ENCODE peak calls at places on chromosomes 12 and 14, in nine cellular contexts. Y is CD4-positive, alpha-beta T cell; A is A549; P is BJ; M is AG09309; J is neural crest cell; N is AG10803; L is heart right ventricle; Z is body of pancreas. V is an unnamed sample.

GRCh38 chr12:2877959-2878732 is 1.1 kb downstream of the RHNO1 start:
- DNase-seq in Y (peak), A (no peak), P (no peak), Z (no peak), M (no peak), J (no peak), N (peak), L (no peak), V (no peak)

GRCh38 chr14:104531421-104532190 is 48.0 kb upstream of the C14orf180 start:
- DNase-seq in N (no peak), Z (no peak), P (no peak), M (no peak), J (no peak), L (no peak), Y (no peak), A (no peak), V (no peak)

GRCh38 chr12:102527256-102527720 is 46.9 kb upstream of the IGF1 start:
- DNase-seq in M (peak), N (peak), J (no peak), A (no peak), Z (no peak), P (no peak), Y (no peak), L (no peak), V (no peak)

GRCh38 chr14:104894331-104895206 is 29.5 kb downstream of the CEP170B start:
- DNase-seq in J (no peak), N (no peak), A (no peak), P (no peak), M (no peak), L (peak), Y (no peak), Z (peak), V (no peak)

GRCh38 chr14:68695871-68696665 is 96.8 kb downstream of the ZFP36L1 start:
- DNase-seq in M (no peak), P (no peak), A (no peak), L (no peak), Z (no peak), Y (no peak), N (no peak), J (no peak), V (no peak)

GRCh38 chr14:63435838-63436237 is 107.3 kb downstream of the PPP2R5E start:
- DNase-seq in N (peak), L (peak), A (peak), J (no peak), P (peak), Z (peak), Y (no peak), M (peak), V (no peak)

GRCh38 chr14:68628605-68629310 is 164.1 kb downstream of the ZFP36L1 start:
- DNase-seq in J (no peak), L (no peak), P (no peak), M (no peak), Z (peak), A (no peak), Y (peak), N (no peak), V (no peak)

GRCh38 chr12:94586589-94587259 is 63.6 kb downstream of the TMCC3 start:
- DNase-seq in A (no peak), Z (peak), M (no peak), L (no peak), J (no peak), N (no peak), P (no peak), Y (no peak), V (no peak)

GRCh38 chr12:87848248-87848868 is 180.8 kb downstream of the C12orf50 start:
- DNase-seq in P (peak), M (peak), Y (no peak), L (no peak), N (peak), J (peak), A (peak), Z (peak), V (no peak)

GRCh38 chr12:72075401-72075800 is 136.8 kb downstream of the TPH2 start:
- DNase-seq in J (no peak), Y (no peak), N (no peak), A (no peak), P (no peak), M (no peak), Z (no peak), L (no peak), V (no peak)

GRCh38 chr14:76314521-76314951 is 61.4 kb upstream of the ESRRB start:
- DNase-seq in P (no peak), N (no peak), J (no peak), L (no peak), Z (no peak), Y (no peak), A (no peak), M (no peak), V (no peak)
- TF ChIP-seq CTCF in P (no peak), N (no peak), J (no peak), L (no peak), Z (no peak), Y (no peak), A (no peak), M (no peak), V (no peak)

GRCh38 chr12:60100852-60101251 is 505.0 kb downstream of the SLC16A7 start:
- DNase-seq in J (no peak), P (no peak), Y (no peak), N (no peak), Z (no peak), M (no peak), A (no peak), L (no peak), V (no peak)

GRCh38 chr12:60101715-60102114 is 505.9 kb downstream of the SLC16A7 start:
- DNase-seq in Y (no peak), M (peak), A (no peak), J (no peak), P (peak), N (peak), L (no peak), Z (no peak), V (no peak)

GRCh38 chr12:60107992-60108391 is 512.2 kb downstream of the SLC16A7 start:
- DNase-seq in Y (no peak), M (no peak), L (no peak), N (no peak), J (no peak), A (no peak), P (no peak), Z (no peak), V (no peak)

GRCh38 chr12:60112063-60112462 is 516.2 kb downstream of the SLC16A7 start:
- DNase-seq in Y (no peak), L (no peak), M (no peak), J (no peak), N (no peak), Z (no peak), P (no peak), A (no peak), V (no peak)

DNA sequence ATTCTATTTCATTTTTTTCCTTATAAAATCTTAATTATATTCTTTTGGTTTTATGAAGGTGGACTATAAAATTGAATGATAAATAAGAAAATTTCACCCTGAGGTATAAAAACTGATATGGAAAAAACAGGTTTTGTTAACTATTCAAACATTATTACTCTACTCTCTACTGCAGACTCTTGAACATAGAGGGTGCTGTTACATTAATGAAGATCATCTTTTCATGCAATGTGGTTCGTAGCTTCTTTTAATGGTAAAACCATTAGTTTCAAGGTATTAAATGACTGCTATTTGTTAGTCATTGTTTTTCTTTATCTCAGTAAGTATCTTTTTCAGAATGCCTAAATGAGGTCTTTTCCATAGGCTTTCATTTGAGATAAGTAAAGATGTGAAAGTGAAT is 510.4 kb downstream of the SLC16A7 start:
- DNase-seq in Y (no peak), N (peak), A (peak), L (no peak), J (no peak), M (no peak), P (no peak), Z (no peak), V (no peak)
- TF ChIP-seq CTCF in Y (no peak), N (peak), A (peak), L (no peak), J (peak), M (peak), P (peak), Z (peak), V (no peak)

DNA sequence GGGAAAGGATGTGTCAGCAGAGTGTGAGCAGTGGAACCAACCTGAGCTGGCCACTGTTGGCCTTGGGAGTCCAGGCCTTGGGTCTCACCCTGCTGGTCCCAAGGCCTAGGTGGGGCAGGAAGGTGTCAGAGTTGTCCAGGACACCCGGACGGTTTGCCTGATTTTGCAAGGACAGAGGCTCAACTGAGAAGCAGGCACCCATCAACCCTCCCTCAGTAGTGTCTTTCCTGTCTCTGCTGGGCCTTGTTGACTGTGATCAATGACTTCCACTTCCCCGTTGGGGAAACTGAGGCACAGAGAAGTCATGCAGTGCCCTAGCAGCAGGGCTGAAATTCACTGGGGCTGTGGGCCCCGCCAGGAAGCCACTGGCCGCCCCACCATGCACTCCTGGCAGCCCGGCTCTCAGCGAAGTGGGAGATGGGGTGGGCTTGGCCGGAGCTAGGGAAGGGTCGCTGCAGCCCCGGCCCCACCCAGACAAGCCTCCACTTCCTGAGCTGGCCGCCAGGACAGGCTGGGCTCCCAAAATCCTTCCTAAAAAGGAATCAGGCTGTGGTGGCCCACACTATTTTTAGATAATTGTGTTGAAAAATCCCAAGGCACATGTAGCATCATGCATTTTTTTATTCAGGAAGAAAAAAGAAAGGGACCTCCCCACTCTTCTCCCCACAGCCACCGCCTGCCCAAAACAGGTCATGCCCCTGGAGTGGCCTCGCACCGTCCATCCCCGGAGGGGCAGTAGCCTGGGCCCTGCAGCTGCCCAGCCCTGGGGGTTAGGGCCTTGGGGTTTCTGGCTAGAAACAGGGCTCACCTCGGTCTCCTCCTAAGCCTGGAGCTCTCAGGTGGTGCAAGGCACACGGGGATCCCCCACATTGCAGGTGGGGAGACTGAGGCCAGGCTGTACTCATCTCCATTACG is 127.4 kb downstream of the CALM1 start:
- DNase-seq in Z (no peak), P (no peak), J (no peak), M (no peak), L (no peak), A (no peak), Y (no peak), N (no peak), V (no peak)
- TF ChIP-seq CTCF in Z (no peak), P (no peak), J (no peak), M (no peak), L (peak), A (no peak), Y (no peak), N (no peak), V (no peak)

GRCh38 chr14:74257078-74257987 is 18.1 kb downstream of the VSX2 start:
- DNase-seq in L (peak), N (peak), Z (peak), A (peak), J (peak), M (no peak), P (no peak), Y (peak), V (peak)

GRCh38 chr14:74259513-74259912 is 20.3 kb downstream of the VSX2 start:
- DNase-seq in J (no peak), Y (no peak), N (no peak), P (no peak), M (no peak), L (no peak), A (no peak), Z (no peak), V (no peak)

GRCh38 chr14:74257988-74258704 is 18.9 kb downstream of the VSX2 start:
- DNase-seq in P (no peak), M (no peak), N (no peak), A (no peak), L (no peak), Y (no peak), J (no peak), Z (no peak), V (no peak)

GRCh38 chr14:74260525-74261233 is 21.4 kb downstream of the VSX2 start:
- DNase-seq in P (no peak), Z (no peak), L (no peak), A (no peak), N (no peak), Y (no peak), M (no peak), J (no peak), V (no peak)

GRCh38 chr14:74258705-74259035 is 19.4 kb downstream of the VSX2 start:
- DNase-seq in M (no peak), P (no peak), N (no peak), A (no peak), L (no peak), Z (no peak), J (no peak), Y (no peak), V (no peak)
- TF ChIP-seq CTCF in M (no peak), P (no peak), N (no peak), A (no peak), L (no peak), Z (no peak), J (no peak), Y (no peak), V (no peak)

GRCh38 chr12:30134229-30134628 is 350.5 kb upstream of the TMTC1 start:
- DNase-seq in A (peak), Z (no peak), M (no peak), P (no peak), J (no peak), N (no peak), Y (no peak), L (no peak), V (no peak)
- TF ChIP-seq CTCF in A (no peak), Z (no peak), M (peak), P (peak), J (peak), N (no peak), Y (no peak), L (no peak), V (peak)

GRCh38 chr12:6788972-6789905 is at the start of gene CD4:
- DNase-seq in Z (no peak), N (no peak), M (no peak), P (no peak), Y (peak), L (peak), J (no peak), A (no peak), V (no peak)
- TF ChIP-seq CTCF in Z (no peak), N (no peak), M (no peak), P (no peak), Y (no peak), L (no peak), J (no peak), A (no peak), V (no peak)

GRCh38 chr14:75675265-75675960 is 14.4 kb downstream of the TTLL5 start:
- DNase-seq in Y (no peak), J (no peak), N (no peak), P (no peak), L (no peak), A (no peak), M (no peak), Z (no peak), V (no peak)
- TF ChIP-seq CTCF in Y (no peak), J (peak), N (no peak), P (no peak), L (no peak), A (no peak), M (no peak), Z (no peak), V (peak)

GRCh38 chr12:112537710-112538396 is 119.1 kb downstream of the PTPN11 start:
- DNase-seq in M (no peak), P (peak), Z (no peak), A (peak), J (no peak), N (peak), L (no peak), Y (no peak), V (no peak)

GRCh38 chr12:112540021-112540420 is 121.3 kb downstream of the PTPN11 start:
- DNase-seq in Y (no peak), L (no peak), J (no peak), N (no peak), P (no peak), Z (no peak), A (no peak), M (no peak), V (no peak)

GRCh38 chr12:112538740-112539139 is 120.0 kb downstream of the PTPN11 start:
- DNase-seq in A (no peak), N (no peak), Z (no peak), P (no peak), J (no peak), M (no peak), Y (no peak), L (no peak), V (no peak)

GRCh38 chr12:112536367-112536730 is 117.6 kb downstream of the PTPN11 start:
- DNase-seq in N (no peak), M (no peak), L (no peak), J (no peak), Z (no peak), A (no peak), Y (no peak), P (no peak), V (no peak)

GRCh38 chr12:112539221-112539620 is 120.5 kb downstream of the PTPN11 start:
- DNase-seq in P (no peak), Z (no peak), L (no peak), A (peak), M (no peak), Y (no peak), J (no peak), N (no peak), V (no peak)
- TF ChIP-seq CTCF in P (no peak), Z (no peak), L (no peak), A (peak), M (no peak), Y (no peak), J (peak), N (no peak), V (no peak)

GRCh38 chr14:59882957-59883356 is 12.4 kb upstream of the RTN1 start:
- DNase-seq in A (no peak), Z (no peak), M (no peak), Y (no peak), N (no peak), L (no peak), P (no peak), J (no peak), V (no peak)
- TF ChIP-seq CTCF in A (no peak), Z (no peak), M (peak), Y (no peak), N (peak), L (no peak), P (peak), J (peak), V (peak)